ENCODE peak calls at places on chromosome 9, in eight cellular contexts. One of them, this sample, is unnamed.

GRCh38 chr9:95085861-95086563 is 231.5 kb downstream of the FANCC start:
- DNase-seq in AG09309: no peak
- DNase-seq in fibroblast of the aortic adventitia: no peak
- DNase-seq in PC-3: no peak
- DNase-seq in CD4-positive, alpha-beta T cell: no peak
- DNase-seq in AG04449: no peak
- DNase-seq in choroid plexus epithelial cell: no peak
- DNase-seq in BE2C: no peak
- DNase-seq in this sample: no peak

GRCh38 chr9:121294866-121295661 is 27.1 kb downstream of the GSN start:
- DNase-seq in fibroblast of the aortic adventitia: peak
- DNase-seq in AG09309: no peak
- DNase-seq in CD4-positive, alpha-beta T cell: no peak
- DNase-seq in choroid plexus epithelial cell: no peak
- DNase-seq in PC-3: no peak
- DNase-seq in BE2C: no peak
- DNase-seq in AG04449: no peak
- DNase-seq in this sample: no peak

GRCh38 chr9:121453232-121453892 is 46.3 kb downstream of the GGTA1 start:
- DNase-seq in fibroblast of the aortic adventitia: no peak
- DNase-seq in choroid plexus epithelial cell: peak
- DNase-seq in CD4-positive, alpha-beta T cell: no peak
- DNase-seq in PC-3: no peak
- DNase-seq in AG04449: no peak
- DNase-seq in AG09309: no peak
- DNase-seq in BE2C: no peak
- DNase-seq in this sample: no peak

GRCh38 chr9:100591139-100591538 is 13.3 kb downstream of the CAVIN4 start:
- DNase-seq in choroid plexus epithelial cell: no peak
- DNase-seq in PC-3: no peak
- DNase-seq in AG04449: no peak
- DNase-seq in BE2C: no peak
- DNase-seq in AG09309: no peak
- DNase-seq in CD4-positive, alpha-beta T cell: no peak
- DNase-seq in fibroblast of the aortic adventitia: no peak
- DNase-seq in this sample: no peak

GRCh38 chr9:2271426-2271825 is 256.3 kb downstream of the SMARCA2 start:
- DNase-seq in CD4-positive, alpha-beta T cell: no peak
- DNase-seq in fibroblast of the aortic adventitia: no peak
- DNase-seq in PC-3: peak
- DNase-seq in AG09309: no peak
- DNase-seq in AG04449: no peak
- DNase-seq in BE2C: peak
- DNase-seq in choroid plexus epithelial cell: peak
- DNase-seq in this sample: peak

GRCh38 chr9:36793277-36793676 is 220.6 kb downstream of the MELK start:
- DNase-seq in AG04449: no peak
- DNase-seq in PC-3: no peak
- DNase-seq in fibroblast of the aortic adventitia: no peak
- DNase-seq in BE2C: peak
- DNase-seq in AG09309: no peak
- DNase-seq in choroid plexus epithelial cell: no peak
- DNase-seq in CD4-positive, alpha-beta T cell: no peak
- DNase-seq in this sample: no peak

GRCh38 chr9:117466111-117466510 is 51.3 kb upstream of the ASTN2 start:
- DNase-seq in AG09309: no peak
- DNase-seq in CD4-positive, alpha-beta T cell: no peak
- DNase-seq in fibroblast of the aortic adventitia: no peak
- DNase-seq in BE2C: no peak
- DNase-seq in AG04449: no peak
- DNase-seq in PC-3: no peak
- DNase-seq in choroid plexus epithelial cell: no peak
- DNase-seq in this sample: no peak

GRCh38 chr9:137611623-137612609 is 6.4 kb downstream of the ARRDC1 start:
- DNase-seq in AG09309: no peak
- DNase-seq in PC-3: peak
- DNase-seq in AG04449: no peak
- DNase-seq in fibroblast of the aortic adventitia: peak
- DNase-seq in CD4-positive, alpha-beta T cell: peak
- DNase-seq in BE2C: no peak
- DNase-seq in choroid plexus epithelial cell: peak
- DNase-seq in this sample: peak

GRCh38 chr9:16029796-16030363 is 477.0 kb downstream of the CCDC171 start:
- DNase-seq in PC-3: peak
- DNase-seq in CD4-positive, alpha-beta T cell: no peak
- DNase-seq in BE2C: no peak
- DNase-seq in AG09309: no peak
- DNase-seq in choroid plexus epithelial cell: no peak
- DNase-seq in AG04449: no peak
- DNase-seq in fibroblast of the aortic adventitia: no peak
- DNase-seq in this sample: no peak

GRCh38 chr9:125564641-125565040 is 142.4 kb downstream of the MAPKAP1 start:
- DNase-seq in AG09309: no peak
- DNase-seq in AG04449: no peak
- DNase-seq in PC-3: no peak
- DNase-seq in CD4-positive, alpha-beta T cell: no peak
- DNase-seq in choroid plexus epithelial cell: no peak
- DNase-seq in fibroblast of the aortic adventitia: no peak
- DNase-seq in BE2C: no peak
- DNase-seq in this sample: no peak

GRCh38 chr9:108400267-108400666 is 455.5 kb downstream of the ACTL7B start:
- DNase-seq in BE2C: no peak
- DNase-seq in choroid plexus epithelial cell: no peak
- DNase-seq in AG04449: no peak
- DNase-seq in CD4-positive, alpha-beta T cell: no peak
- DNase-seq in AG09309: no peak
- DNase-seq in PC-3: no peak
- DNase-seq in fibroblast of the aortic adventitia: no peak
- DNase-seq in this sample: no peak
- TF ChIP-seq CTCF in BE2C: peak
- TF ChIP-seq CTCF in choroid plexus epithelial cell: peak
- TF ChIP-seq CTCF in AG04449: no peak
- TF ChIP-seq CTCF in CD4-positive, alpha-beta T cell: no peak
- TF ChIP-seq CTCF in AG09309: peak
- TF ChIP-seq CTCF in PC-3: no peak
- TF ChIP-seq CTCF in fibroblast of the aortic adventitia: peak
- TF ChIP-seq CTCF in this sample: no peak

GRCh38 chr9:112112941-112113399 is 62.1 kb downstream of the SUSD1 start:
- DNase-seq in PC-3: peak
- DNase-seq in BE2C: peak
- DNase-seq in AG04449: no peak
- DNase-seq in fibroblast of the aortic adventitia: no peak
- DNase-seq in choroid plexus epithelial cell: peak
- DNase-seq in CD4-positive, alpha-beta T cell: peak
- DNase-seq in AG09309: no peak
- DNase-seq in this sample: peak
- TF ChIP-seq CTCF in PC-3: peak
- TF ChIP-seq CTCF in BE2C: peak
- TF ChIP-seq CTCF in AG04449: peak
- TF ChIP-seq CTCF in fibroblast of the aortic adventitia: peak
- TF ChIP-seq CTCF in choroid plexus epithelial cell: peak
- TF ChIP-seq CTCF in CD4-positive, alpha-beta T cell: peak
- TF ChIP-seq CTCF in AG09309: peak
- TF ChIP-seq CTCF in this sample: peak

GRCh38 chr9:128371622-128372117 is 496 bp downstream of the URM1 start:
- DNase-seq in fibroblast of the aortic adventitia: no peak
- DNase-seq in choroid plexus epithelial cell: peak
- DNase-seq in AG09309: no peak
- DNase-seq in PC-3: no peak
- DNase-seq in CD4-positive, alpha-beta T cell: no peak
- DNase-seq in AG04449: no peak
- DNase-seq in BE2C: no peak
- DNase-seq in this sample: no peak

GRCh38 chr9:128372784-128373183 is 1.6 kb downstream of the URM1 start:
- DNase-seq in CD4-positive, alpha-beta T cell: no peak
- DNase-seq in BE2C: no peak
- DNase-seq in PC-3: peak
- DNase-seq in AG09309: no peak
- DNase-seq in fibroblast of the aortic adventitia: no peak
- DNase-seq in AG04449: no peak
- DNase-seq in choroid plexus epithelial cell: peak
- DNase-seq in this sample: no peak

GRCh38 chr9:128370367-128370751 is 815 bp upstream of the URM1 start:
- DNase-seq in choroid plexus epithelial cell: peak
- DNase-seq in PC-3: no peak
- DNase-seq in AG04449: no peak
- DNase-seq in BE2C: no peak
- DNase-seq in AG09309: no peak
- DNase-seq in fibroblast of the aortic adventitia: no peak
- DNase-seq in CD4-positive, alpha-beta T cell: no peak
- DNase-seq in this sample: no peak

GRCh38 chr9:128372188-128372641 is 1.0 kb downstream of the URM1 start:
- DNase-seq in choroid plexus epithelial cell: no peak
- DNase-seq in AG04449: no peak
- DNase-seq in fibroblast of the aortic adventitia: no peak
- DNase-seq in PC-3: peak
- DNase-seq in AG09309: peak
- DNase-seq in CD4-positive, alpha-beta T cell: no peak
- DNase-seq in BE2C: peak
- DNase-seq in this sample: peak

DNA sequence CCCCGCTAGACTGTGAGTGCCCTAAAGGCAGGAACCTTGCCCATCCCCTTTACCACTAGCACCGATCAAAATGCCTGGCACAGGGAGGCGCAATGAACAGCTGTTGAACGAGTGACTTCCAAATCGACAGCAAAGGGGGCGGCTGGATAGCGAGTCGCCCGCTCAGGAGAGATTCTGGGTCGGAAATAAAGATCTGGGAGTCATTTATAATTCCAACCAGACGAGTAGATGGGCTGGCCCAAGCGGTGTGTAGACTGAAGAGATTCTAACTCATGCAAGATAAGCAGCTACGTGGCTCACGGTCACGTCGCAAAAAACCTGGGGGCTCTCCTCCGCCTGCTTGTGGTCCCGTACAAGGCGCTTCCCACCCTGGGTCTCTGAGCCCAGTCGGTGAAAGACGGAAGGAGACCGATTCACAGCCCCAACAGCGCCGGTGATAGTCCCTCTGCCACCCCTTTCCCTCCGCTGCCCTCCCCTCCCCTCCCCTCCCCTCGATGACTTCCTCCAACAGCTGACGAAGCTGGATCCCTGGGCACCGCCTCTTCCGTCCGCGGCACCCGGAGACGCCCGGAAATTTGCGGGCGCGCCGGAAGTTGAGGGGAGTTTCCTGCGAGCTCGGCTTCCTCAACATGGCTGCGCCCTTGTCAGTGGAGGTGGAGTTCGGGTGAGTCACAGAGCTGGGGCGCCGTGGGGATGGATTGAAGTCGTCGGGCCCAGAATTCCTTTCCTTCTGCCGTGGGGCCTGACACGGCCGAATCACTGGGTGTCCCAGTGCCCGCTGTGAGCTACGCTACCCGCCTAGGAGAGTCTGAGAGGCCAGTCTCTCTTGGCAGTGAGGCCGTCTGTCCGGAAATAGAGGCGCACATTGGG is at the start of gene URM1:
- DNase-seq in AG09309: peak
- DNase-seq in BE2C: peak
- DNase-seq in choroid plexus epithelial cell: peak
- DNase-seq in PC-3: peak
- DNase-seq in CD4-positive, alpha-beta T cell: peak
- DNase-seq in fibroblast of the aortic adventitia: peak
- DNase-seq in AG04449: peak
- DNase-seq in this sample: peak
- TF ChIP-seq CTCF in AG09309: peak
- TF ChIP-seq CTCF in BE2C: no peak
- TF ChIP-seq CTCF in choroid plexus epithelial cell: peak
- TF ChIP-seq CTCF in PC-3: peak
- TF ChIP-seq CTCF in CD4-positive, alpha-beta T cell: no peak
- TF ChIP-seq CTCF in fibroblast of the aortic adventitia: no peak
- TF ChIP-seq CTCF in AG04449: peak
- TF ChIP-seq CTCF in this sample: no peak

DNA sequence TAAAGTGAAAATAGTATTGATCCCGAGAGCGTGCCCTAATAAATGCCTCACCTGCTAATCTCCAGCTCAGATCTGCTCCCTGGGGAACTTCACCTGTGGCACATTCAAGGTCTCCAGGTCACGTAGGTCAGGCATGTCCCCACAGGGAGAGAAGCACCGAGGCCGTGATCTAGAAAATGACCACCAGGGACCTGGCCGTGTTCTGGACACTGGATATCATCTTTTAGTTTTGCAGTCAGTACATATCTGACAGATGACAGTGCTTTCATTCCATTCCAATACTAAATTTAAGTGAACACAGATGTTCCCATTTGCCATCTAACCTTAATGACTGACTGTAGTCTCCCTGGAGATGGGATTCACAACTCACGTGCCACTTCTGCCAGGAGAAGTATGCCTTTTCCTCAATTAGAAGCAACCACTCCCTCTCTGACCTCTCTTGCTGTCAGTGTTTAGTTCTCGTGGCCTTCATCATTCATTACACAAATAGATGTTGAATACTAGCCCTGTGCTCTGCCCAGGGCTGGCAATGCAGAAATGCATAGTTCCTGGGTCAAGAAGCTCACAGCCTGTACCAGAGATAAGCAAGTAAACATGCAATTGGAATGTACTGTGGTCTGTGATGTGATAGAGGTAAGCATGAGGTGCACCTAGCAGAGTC is 276.5 kb downstream of the NTRK2 start:
- DNase-seq in AG09309: no peak
- DNase-seq in BE2C: no peak
- DNase-seq in AG04449: no peak
- DNase-seq in CD4-positive, alpha-beta T cell: no peak
- DNase-seq in choroid plexus epithelial cell: no peak
- DNase-seq in fibroblast of the aortic adventitia: no peak
- DNase-seq in PC-3: no peak
- DNase-seq in this sample: no peak
- TF ChIP-seq CTCF in AG09309: no peak
- TF ChIP-seq CTCF in BE2C: no peak
- TF ChIP-seq CTCF in AG04449: no peak
- TF ChIP-seq CTCF in CD4-positive, alpha-beta T cell: no peak
- TF ChIP-seq CTCF in choroid plexus epithelial cell: no peak
- TF ChIP-seq CTCF in fibroblast of the aortic adventitia: no peak
- TF ChIP-seq CTCF in PC-3: no peak
- TF ChIP-seq CTCF in this sample: no peak